ENCODE peak calls at places on chromosomes 2 and 18, in four cellular contexts. P is Jurkat, Clone E6-1; K is HL-60; S is AG04450. L is an unnamed sample.

GRCh38 chr2:44897406-44897805 is 44.1 kb upstream of the SIX3 start:
- DNase-seq in P (no peak), K (no peak), S (no peak), L (no peak)

GRCh38 chr18:9048808-9049494 is 53.5 kb upstream of the NDUFV2 start:
- DNase-seq in P (no peak), K (no peak), S (no peak), L (peak; percentile 84)

GRCh38 chr18:402129-402528 is 98.4 kb downstream of the COLEC12 start:
- DNase-seq in P (peak; percentile 37), K (no peak), S (no peak), L (no peak)

GRCh38 chr18:63823516-63824219 is 48.5 kb downstream of the SERPINB7 start:
- DNase-seq in P (peak; percentile 44), K (peak; percentile 28), S (peak; percentile 51), L (peak; percentile 9)

GRCh38 chr2:232871418-232871834 is 1.4 kb downstream of the SNORC start:
- DNase-seq in P (peak; percentile 33), K (no peak), S (no peak), L (no peak)

GRCh38 chr18:36109737-36110136 is 19.4 kb downstream of the SLC39A6 start:
- DNase-seq in P (no peak), K (no peak), S (no peak), L (no peak)

GRCh38 chr2:70982971-70983370 is 4.5 kb downstream of the ANKRD53 start:
- DNase-seq in P (no peak), K (no peak), S (no peak), L (no peak)

GRCh38 chr2:66840321-66841014 is 405.5 kb downstream of the MEIS1 start:
- DNase-seq in P (no peak), K (no peak), S (peak; percentile 47), L (peak; percentile 83)

GRCh38 chr2:195658541-195658890 is 1.5 kb downstream of the SLC39A10 start:
- DNase-seq in P (no peak), K (peak; percentile 31), S (peak; percentile 49), L (peak; percentile 80)

GRCh38 chr2:28277466-28277865 is 115.2 kb upstream of the FOSL2 start:
- DNase-seq in P (no peak), K (no peak), S (no peak), L (no peak)

GRCh38 chr18:68275616-68276015 is 439.3 kb downstream of the TMX3 start:
- DNase-seq in P (no peak), K (no peak), S (peak; percentile 63), L (peak; percentile 57)

GRCh38 chr2:164692114-164692513 is 70.8 kb upstream of the GRB14 start:
- DNase-seq in P (no peak), K (no peak), S (no peak), L (peak; percentile 34)

DNA sequence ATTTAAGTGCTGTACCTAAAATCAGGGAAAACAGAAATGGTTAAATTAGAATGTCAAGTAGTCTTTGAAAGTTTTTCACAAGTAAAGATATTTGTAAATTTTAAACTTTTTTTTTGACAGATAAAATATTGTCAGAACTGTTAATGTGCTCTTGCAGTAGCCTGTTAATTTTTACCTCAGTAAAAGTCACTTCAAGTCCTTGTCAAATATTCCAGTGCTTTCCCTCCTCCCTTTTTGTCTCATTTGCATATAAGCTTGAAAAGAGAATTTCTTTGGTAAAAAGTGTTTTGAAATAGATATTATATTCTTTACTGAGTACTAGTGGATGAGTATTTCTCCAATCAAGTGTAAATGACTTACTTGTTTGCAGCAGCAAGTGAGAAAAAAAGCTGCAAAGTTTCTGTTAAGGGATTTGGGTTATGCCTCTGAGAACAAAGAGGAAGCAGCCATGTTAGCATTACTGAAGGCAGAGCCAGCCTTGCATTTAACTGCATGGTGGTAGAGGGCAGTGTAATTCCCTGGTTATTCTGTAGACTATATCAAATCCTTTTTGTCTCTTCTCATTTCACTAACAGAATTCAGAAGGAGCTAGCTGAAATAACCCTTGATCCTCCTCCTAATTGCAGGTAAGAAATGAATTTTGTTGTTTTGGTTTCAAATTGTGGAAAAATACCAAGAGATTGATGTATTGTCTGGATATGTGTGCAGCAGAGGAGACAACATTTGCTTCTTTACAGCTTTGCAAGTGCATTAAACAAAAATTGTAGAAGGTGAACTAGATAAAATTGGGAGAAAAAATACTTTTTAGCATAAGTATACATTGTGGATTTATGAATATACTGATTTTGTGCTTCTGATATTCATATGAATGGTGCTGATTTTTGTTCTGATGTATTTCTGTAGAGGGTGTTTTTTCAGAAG is 3.3 kb downstream of the UBE2E3 start:
- DNase-seq in P (peak; percentile 66), K (peak; percentile 57), S (no peak), L (peak; percentile 79)
- H3K4me3 ChIP-seq in P (no peak overlapping the region), K (no peak overlapping the region), S (peak overlapping the region; percentile 82), L (peak overlapping the region; percentile 95)

GRCh38 chr2:172462393-172463381 is 35.3 kb downstream of the ITGA6 start:
- DNase-seq in P (peak; percentile 97), K (peak; percentile 81), S (no peak), L (no peak)
- H3K4me3 ChIP-seq in P (peak overlapping the region; percentile 29), K (no peak overlapping the region), S (no peak overlapping the region), L (no peak overlapping the region)

DNA sequence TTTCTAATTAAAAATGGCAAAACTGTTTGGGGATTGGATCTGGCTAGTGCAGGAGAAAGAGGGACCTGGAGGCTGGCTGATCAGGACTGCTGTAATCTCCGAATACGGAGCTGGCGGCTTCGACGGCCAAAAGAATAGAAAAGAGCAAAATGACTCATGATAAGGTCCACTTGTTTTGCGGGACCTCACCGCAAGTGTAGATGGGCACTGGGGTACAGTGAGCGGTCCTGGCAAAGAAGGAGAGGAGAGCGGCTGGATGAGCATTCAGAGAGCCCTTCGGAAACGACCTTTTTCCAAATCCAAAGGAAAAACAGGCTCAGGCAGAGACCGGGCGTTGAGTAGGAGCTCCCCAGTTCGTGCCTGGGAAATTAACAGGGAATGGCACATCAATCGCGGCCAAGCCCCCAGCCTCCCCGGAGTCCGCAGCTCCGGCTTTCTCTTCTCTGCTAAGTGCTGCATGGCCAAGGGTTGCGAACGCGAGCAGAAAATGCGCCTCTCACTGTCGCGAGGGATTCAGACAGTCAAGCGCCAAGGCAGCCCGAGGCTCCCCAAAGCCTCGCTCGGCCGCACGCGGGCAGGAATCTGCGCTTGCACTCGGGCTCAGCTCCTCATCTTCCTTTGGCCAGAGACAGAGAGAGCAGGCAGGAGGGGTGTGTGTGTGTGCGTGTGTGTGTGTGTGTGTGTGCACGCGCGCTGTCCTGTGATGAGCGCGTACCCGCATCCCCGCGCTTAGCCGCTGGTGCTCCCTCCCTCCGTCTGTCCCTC is 1.8 kb downstream of the DCC start:
- DNase-seq in P (no peak), K (no peak), S (no peak), L (peak; percentile 12)
- H3K4me3 ChIP-seq in P (no peak overlapping the region), K (no peak overlapping the region), S (peak overlapping the region; percentile 57), L (no peak overlapping the region)

DNA sequence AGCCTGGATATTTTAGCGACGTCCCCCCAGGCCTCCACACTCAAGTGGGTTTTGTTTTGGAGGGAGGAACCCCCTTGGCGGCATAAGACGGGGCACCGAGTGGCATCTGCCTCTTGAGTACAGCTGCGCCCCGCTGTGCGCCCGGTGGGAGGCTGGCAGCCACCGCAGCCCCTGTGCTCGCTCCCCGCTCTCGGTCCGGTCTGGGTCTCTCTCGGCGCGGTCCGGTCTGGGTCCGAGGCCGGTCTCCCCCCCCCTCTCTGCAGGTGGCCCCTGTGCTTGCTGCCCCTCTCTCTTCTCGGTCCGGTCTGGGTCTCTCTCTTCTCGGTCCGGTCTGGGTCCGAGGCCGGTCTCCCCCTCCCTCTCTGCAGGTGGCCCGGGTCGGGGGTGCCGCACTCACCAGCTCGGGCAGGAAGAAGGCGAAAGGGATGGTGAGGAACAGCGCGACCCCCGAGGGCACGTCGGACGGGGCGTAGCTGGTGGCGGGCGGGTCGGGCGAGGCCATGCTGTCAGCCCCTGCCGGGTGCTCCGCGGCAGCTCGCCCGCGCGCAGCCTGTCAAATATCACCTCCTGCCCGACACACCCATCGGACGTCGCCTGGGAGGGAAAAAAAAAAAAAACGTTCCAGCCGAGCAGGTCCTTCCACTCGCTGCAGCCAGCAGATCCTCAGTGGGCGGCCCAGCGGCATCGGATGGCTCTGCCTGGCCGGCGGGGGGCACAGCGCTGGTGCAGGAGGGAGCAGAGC is at the start of gene MALL:
- DNase-seq in P (no peak), K (no peak), S (no peak), L (peak; percentile 65)
- H3K4me3 ChIP-seq in P (no peak within 1 kb of the TSS), K (no peak within 1 kb of the TSS), S (peak within 1 kb of the TSS; percentile 53), L (peak within 1 kb of the TSS; percentile 76)

GRCh38 chr2:174881678-174882077 is 117.4 kb upstream of the CHRNA1 start:
- DNase-seq in P (no peak), K (no peak), S (no peak), L (no peak)
- H3K4me3 ChIP-seq in P (no peak overlapping the region), K (no peak overlapping the region), S (no peak overlapping the region), L (no peak overlapping the region)